ENCODE peak calls at places on chromosomes 11 and 22, in six cellular contexts. L, T, W, X, E and P are unnamed samples. For H3K36me3 and H3K4me1, the result is how much of the 10 kb centered on the place peaks cover.

GRCh38 chr11:102304686-102305085 is 12.6 kb upstream of the BIRC3 start:
- DNase-seq in X (no peak), W (no peak), T (no peak), E (no peak), L (no peak), P (no peak)

GRCh38 chr11:44812971-44813370 is 86.2 kb downstream of the TSPAN18 start:
- DNase-seq in L (no peak), X (no peak), W (no peak), T (no peak), E (no peak), P (no peak)

GRCh38 chr11:78295991-78296930 is 107.5 kb downstream of the USP35 start:
- DNase-seq in X (no peak), E (no peak), L (peak), W (no peak), T (no peak), P (no peak)

GRCh38 chr22:17563936-17564391 is 666 bp downstream of the SLC25A18 start:
- DNase-seq in E (no peak), T (no peak), L (peak), W (no peak), X (peak), P (no peak)

GRCh38 chr22:37906364-37907008 is 389 bp downstream of the MICALL1 start:
- DNase-seq in W (no peak), T (no peak), E (no peak), L (no peak), X (peak), P (no peak)

GRCh38 chr22:33051960-33052839 is 6.0 kb downstream of the SYN3 start:
- DNase-seq in W (no peak), E (no peak), T (no peak), L (no peak), X (no peak), P (no peak)

GRCh38 chr11:19573666-19574065 is 139.0 kb upstream of the NAV2 start:
- DNase-seq in W (no peak), X (no peak), L (no peak), T (no peak), E (peak), P (peak)

GRCh38 chr22:35460678-35461077 is 60.7 kb downstream of the MCM5 start:
- DNase-seq in E (no peak), W (no peak), X (no peak), L (no peak), T (no peak), P (no peak)

GRCh38 chr11:2762031-2762380 is 62.2 kb upstream of the KCNQ1OT1 start:
- DNase-seq in T (no peak), L (no peak), X (no peak), W (peak), E (no peak), P (no peak)

GRCh38 chr11:1546536-1547466 is 25.3 kb downstream of the DUSP8 start:
- DNase-seq in X (peak), E (peak), W (no peak), T (no peak), L (peak), P (peak)

GRCh38 chr22:38176170-38176741 is 5.4 kb downstream of the PLA2G6 start:
- DNase-seq in X (peak), L (peak), E (peak), T (peak), W (peak), P (peak)

GRCh38 chr11:82465481-82465880 is 268.2 kb downstream of the FAM181B start:
- DNase-seq in E (no peak), T (no peak), X (no peak), L (no peak), W (no peak), P (no peak)

GRCh38 chr11:13942908-13943505 is 19.5 kb upstream of the SPON1 start:
- DNase-seq in L (peak), T (no peak), E (no peak), X (no peak), W (no peak), P (peak)

GRCh38 chr11:86128914-86129313 is 60.0 kb upstream of the PICALM start:
- DNase-seq in E (no peak), X (no peak), T (no peak), L (no peak), W (no peak), P (no peak)

GRCh38 chr22:40348025-40348658 is 1.8 kb downstream of the ADSL start:
- DNase-seq in X (peak), L (peak), E (peak), W (peak), T (no peak), P (peak)

GRCh38 chr11:20452585-20452984 is 65.1 kb downstream of the PRMT3 start:
- DNase-seq in W (no peak), X (no peak), L (no peak), T (no peak), E (no peak), P (no peak)

GRCh38 chr11:74208507-74208906 is 37.4 kb downstream of the PPME1 start:
- DNase-seq in W (no peak), L (no peak), X (no peak), T (no peak), E (no peak), P (no peak)
- H3K36me3 ChIP-seq in W (under half), L (under half), X (under half), T (half or more), E (under half), P (half or more)

DNA sequence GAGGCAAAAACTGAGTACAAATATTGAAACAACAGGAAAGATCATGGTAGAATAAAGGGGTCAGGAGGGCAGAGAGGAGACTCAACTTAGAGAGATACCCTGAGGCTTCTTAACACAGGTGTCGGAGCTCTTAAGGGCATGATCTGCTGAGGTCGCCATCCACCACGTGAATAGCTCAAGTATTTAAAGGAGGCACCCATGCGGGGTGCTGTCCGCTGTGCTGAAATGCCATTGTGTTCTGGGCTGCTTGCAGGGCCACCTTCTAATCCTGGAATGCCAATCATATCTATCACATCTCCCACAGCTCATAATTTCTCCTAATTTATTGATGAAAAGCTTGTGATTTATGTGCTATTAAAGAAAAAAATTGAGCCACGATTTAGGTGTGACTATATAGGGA is 90.2 kb downstream of the SEZ6L start:
- DNase-seq in W (no peak), E (no peak), X (peak), L (peak), T (no peak), P (peak)
- TF ChIP-seq CTCF in W (no peak), E (no peak), X (no peak), L (no peak), T (no peak), P (no peak)

GRCh38 chr11:77106321-77106720 is 3.7 kb downstream of the OMP start:
- DNase-seq in X (peak), T (no peak), L (no peak), W (no peak), E (no peak), P (no peak)
- H3K4me1 ChIP-seq in X (under half), T (under half), L (under half), W (under half), E (under half), P (under half)

GRCh38 chr22:31260474-31260856 is 31.8 kb downstream of the PIK3IP1 start:
- DNase-seq in W (no peak), L (no peak), X (no peak), E (no peak), T (no peak), P (no peak)
- H3K36me3 ChIP-seq in W (under half), L (under half), X (under half), E (under half), T (under half), P (under half)

DNA sequence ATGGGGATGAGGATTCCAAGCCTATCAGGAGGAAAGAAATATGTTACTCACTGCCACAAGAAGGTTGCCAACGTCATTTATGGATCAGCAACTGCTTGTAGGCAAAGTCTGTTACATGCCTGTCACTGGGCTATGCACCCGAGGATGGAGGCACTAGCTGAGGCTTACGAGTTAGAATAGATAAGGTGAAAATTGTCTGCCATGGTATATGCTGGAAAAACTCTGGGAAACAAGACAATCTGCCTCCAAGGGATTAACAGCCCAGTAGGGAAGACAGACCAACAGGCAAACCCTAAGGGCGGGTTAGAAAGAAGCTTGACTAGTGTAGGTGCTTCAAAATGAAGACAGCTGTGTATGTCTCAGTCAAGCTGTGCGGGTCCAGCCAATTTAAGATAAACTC is 47.4 kb downstream of the SNX19 start:
- DNase-seq in W (no peak), T (no peak), L (no peak), X (no peak), E (no peak), P (no peak)
- TF ChIP-seq CTCF in W (no peak), T (no peak), L (no peak), X (no peak), E (no peak), P (no peak)

GRCh38 chr11:46351606-46352005 is 4.3 kb downstream of the DGKZ start:
- DNase-seq in T (no peak), X (no peak), L (no peak), W (no peak), E (no peak), P (no peak)

GRCh38 chr11:46353706-46354105 is 6.4 kb downstream of the DGKZ start:
- DNase-seq in E (no peak), X (no peak), W (no peak), T (no peak), L (peak), P (peak)

GRCh38 chr11:46350695-46351094 is 3.4 kb downstream of the DGKZ start:
- DNase-seq in W (no peak), L (no peak), X (no peak), E (no peak), T (no peak), P (no peak)

GRCh38 chr11:46351148-46351547 is 3.9 kb downstream of the DGKZ start:
- DNase-seq in T (no peak), E (no peak), W (no peak), X (no peak), L (no peak), P (no peak)

GRCh38 chr11:46352063-46352841 is 5.0 kb downstream of the DGKZ start:
- DNase-seq in W (no peak), T (no peak), L (no peak), X (no peak), E (peak), P (peak)
- H3K4me1 ChIP-seq in W (under half), T (under half), L (under half), X (under half), E (under half), P (under half)

GRCh38 chr11:76657824-76658170 is 12.8 kb downstream of the LRRC32 start:
- DNase-seq in L (no peak), E (no peak), T (peak), X (no peak), W (no peak), P (no peak)
- H3K36me3 ChIP-seq in L (under half), E (under half), T (under half), X (under half), W (under half), P (under half)

GRCh38 chr11:8686325-8686724 is 3.7 kb downstream of the RPL27A start:
- DNase-seq in E (no peak), W (no peak), L (no peak), T (no peak), X (no peak), P (no peak)

GRCh38 chr11:8690374-8691342 is 8.1 kb downstream of the RPL27A start:
- DNase-seq in W (no peak), E (no peak), L (no peak), X (no peak), T (no peak), P (no peak)

GRCh38 chr11:8689726-8690255 is 7.2 kb downstream of the RPL27A start:
- DNase-seq in X (no peak), E (no peak), T (no peak), W (no peak), L (peak), P (no peak)

GRCh38 chr11:8685820-8686219 is 3.2 kb downstream of the RPL27A start:
- DNase-seq in W (no peak), L (no peak), T (no peak), X (no peak), E (no peak), P (no peak)

GRCh38 chr11:8688414-8689362 is 6.1 kb downstream of the RPL27A start:
- DNase-seq in W (peak), E (peak), L (peak), T (peak), X (peak), P (peak)
- TF ChIP-seq CTCF in W (no peak), E (peak), L (peak), T (no peak), X (peak), P (peak)

DNA sequence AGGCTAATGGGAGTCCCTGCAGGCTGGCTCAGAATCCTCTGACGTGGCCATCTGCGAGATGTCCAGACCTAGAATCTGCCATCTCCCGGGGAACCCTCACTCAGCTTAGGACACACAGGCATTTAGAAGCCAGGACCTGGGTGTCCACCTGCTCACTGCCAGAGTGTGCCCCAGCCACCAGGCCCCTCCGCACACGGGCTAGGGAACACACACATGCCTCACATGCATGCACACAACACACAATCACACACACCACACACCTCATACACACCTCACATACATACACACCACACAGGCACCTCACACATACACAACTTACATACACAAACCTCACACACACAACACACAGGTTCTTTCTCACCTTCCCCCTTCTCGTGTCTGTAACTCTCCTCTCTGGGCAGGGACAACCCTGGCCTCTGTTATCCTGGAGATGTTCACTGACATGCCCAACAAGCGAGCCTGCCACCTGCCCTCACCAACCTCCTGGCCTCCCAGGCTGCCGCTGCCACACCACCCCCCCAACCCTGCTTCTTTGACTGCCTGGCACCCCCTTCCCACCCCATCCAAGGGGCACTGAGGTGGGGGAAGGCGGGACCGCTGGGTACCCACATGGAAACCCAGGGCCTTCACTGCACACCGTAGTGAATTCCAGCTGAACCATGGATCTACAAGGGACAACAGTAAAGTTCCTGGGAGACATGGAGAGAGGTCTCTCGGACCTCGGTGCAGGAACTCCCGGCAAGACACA is 38.1 kb downstream of the GNB1L start:
- DNase-seq in L (no peak), T (peak), X (no peak), E (no peak), W (no peak), P (no peak)
- H3K4me1 ChIP-seq in L (under half), T (under half), X (under half), E (under half), W (under half), P (under half)

GRCh38 chr11:129333873-129334272 is 41.8 kb upstream of the BARX2 start:
- DNase-seq in E (no peak), X (no peak), T (no peak), L (no peak), W (no peak), P (peak)
- H3K36me3 ChIP-seq in E (under half), X (under half), T (under half), L (under half), W (under half), P (under half)